ENCODE peak calls at places on chromosomes 3 and 15, in six cellular contexts. One of them, this sample, is unnamed.

GRCh38 chr15:78195735-78196201 is 38.6 kb downstream of the ACSBG1 start:
- DNase-seq in caudate nucleus: no peak
- DNase-seq in globus pallidus: no peak
- DNase-seq in epithelial cell of esophagus: peak
- DNase-seq in nephron progenitor cell: peak
- DNase-seq in cardiac fibroblast: no peak
- DNase-seq in this sample: no peak

GRCh38 chr3:147513785-147514184 is 104.6 kb downstream of the ZIC1 start:
- DNase-seq in caudate nucleus: no peak
- DNase-seq in globus pallidus: no peak
- DNase-seq in epithelial cell of esophagus: no peak
- DNase-seq in nephron progenitor cell: no peak
- DNase-seq in cardiac fibroblast: no peak
- DNase-seq in this sample: no peak

GRCh38 chr3:25362118-25362517 is 65.9 kb upstream of the RARB start:
- DNase-seq in caudate nucleus: no peak
- DNase-seq in globus pallidus: no peak
- DNase-seq in epithelial cell of esophagus: no peak
- DNase-seq in nephron progenitor cell: peak
- DNase-seq in cardiac fibroblast: no peak
- DNase-seq in this sample: no peak

GRCh38 chr3:138034918-138035317 is 25.0 kb downstream of the CLDN18 start:
- DNase-seq in caudate nucleus: no peak
- DNase-seq in globus pallidus: no peak
- DNase-seq in epithelial cell of esophagus: peak
- DNase-seq in nephron progenitor cell: no peak
- DNase-seq in cardiac fibroblast: no peak
- DNase-seq in this sample: no peak

GRCh38 chr3:195613468-195614069 is 29.8 kb upstream of the APOD start:
- DNase-seq in caudate nucleus: no peak
- DNase-seq in globus pallidus: no peak
- DNase-seq in epithelial cell of esophagus: no peak
- DNase-seq in nephron progenitor cell: no peak
- DNase-seq in cardiac fibroblast: no peak
- DNase-seq in this sample: no peak

GRCh38 chr15:81530271-81530670 is 156.3 kb upstream of the TMC3 start:
- DNase-seq in caudate nucleus: no peak
- DNase-seq in globus pallidus: no peak
- DNase-seq in epithelial cell of esophagus: no peak
- DNase-seq in nephron progenitor cell: no peak
- DNase-seq in cardiac fibroblast: no peak
- DNase-seq in this sample: no peak

GRCh38 chr3:53224536-53224935 is 31.3 kb downstream of the TKT start:
- DNase-seq in caudate nucleus: no peak
- DNase-seq in globus pallidus: no peak
- DNase-seq in epithelial cell of esophagus: no peak
- DNase-seq in nephron progenitor cell: no peak
- DNase-seq in cardiac fibroblast: no peak
- DNase-seq in this sample: no peak

GRCh38 chr3:55771503-55771902 is 284.4 kb upstream of the WNT5A start:
- DNase-seq in caudate nucleus: no peak
- DNase-seq in globus pallidus: no peak
- DNase-seq in epithelial cell of esophagus: no peak
- DNase-seq in nephron progenitor cell: no peak
- DNase-seq in cardiac fibroblast: no peak
- DNase-seq in this sample: no peak

GRCh38 chr3:29281265-29282228 is 676 bp downstream of the RBMS3 start:
- DNase-seq in caudate nucleus: no peak
- DNase-seq in globus pallidus: no peak
- DNase-seq in epithelial cell of esophagus: peak
- DNase-seq in nephron progenitor cell: peak
- DNase-seq in cardiac fibroblast: peak
- DNase-seq in this sample: no peak

GRCh38 chr3:105806361-105806760 is 62.5 kb downstream of the CBLB start:
- DNase-seq in caudate nucleus: no peak
- DNase-seq in globus pallidus: no peak
- DNase-seq in epithelial cell of esophagus: peak
- DNase-seq in nephron progenitor cell: no peak
- DNase-seq in cardiac fibroblast: peak
- DNase-seq in this sample: no peak

GRCh38 chr3:46660543-46661523 is 32.6 kb downstream of the ALS2CL start:
- DNase-seq in caudate nucleus: no peak
- DNase-seq in globus pallidus: no peak
- DNase-seq in epithelial cell of esophagus: peak
- DNase-seq in nephron progenitor cell: peak
- DNase-seq in cardiac fibroblast: no peak
- DNase-seq in this sample: no peak

GRCh38 chr3:186492594-186492993 is 51.6 kb downstream of the CRYGS start:
- DNase-seq in caudate nucleus: no peak
- DNase-seq in globus pallidus: no peak
- DNase-seq in epithelial cell of esophagus: no peak
- DNase-seq in nephron progenitor cell: no peak
- DNase-seq in cardiac fibroblast: no peak
- DNase-seq in this sample: no peak

GRCh38 chr3:39075910-39076309 is 24.1 kb downstream of the WDR48 start:
- DNase-seq in caudate nucleus: no peak
- DNase-seq in globus pallidus: no peak
- DNase-seq in epithelial cell of esophagus: no peak
- DNase-seq in nephron progenitor cell: no peak
- DNase-seq in cardiac fibroblast: no peak
- DNase-seq in this sample: no peak

GRCh38 chr3:59486468-59486964 is 436.7 kb upstream of the CFAP20DC start:
- DNase-seq in caudate nucleus: no peak
- DNase-seq in globus pallidus: no peak
- DNase-seq in epithelial cell of esophagus: no peak
- DNase-seq in nephron progenitor cell: no peak
- DNase-seq in cardiac fibroblast: no peak
- DNase-seq in this sample: no peak

GRCh38 chr3:194381460-194381875 is 11.9 kb upstream of the LRRC15 start:
- DNase-seq in caudate nucleus: no peak
- DNase-seq in globus pallidus: no peak
- DNase-seq in epithelial cell of esophagus: peak
- DNase-seq in nephron progenitor cell: no peak
- DNase-seq in cardiac fibroblast: no peak
- DNase-seq in this sample: no peak

GRCh38 chr3:4225005-4225471 is 78.1 kb upstream of the SETMAR start:
- DNase-seq in caudate nucleus: no peak
- DNase-seq in globus pallidus: no peak
- DNase-seq in epithelial cell of esophagus: no peak
- DNase-seq in nephron progenitor cell: no peak
- DNase-seq in cardiac fibroblast: no peak
- DNase-seq in this sample: no peak

GRCh38 chr15:72445426-72445825 is 28.7 kb upstream of the ARIH1 start:
- DNase-seq in caudate nucleus: no peak
- DNase-seq in globus pallidus: no peak
- DNase-seq in epithelial cell of esophagus: no peak
- DNase-seq in nephron progenitor cell: no peak
- DNase-seq in cardiac fibroblast: peak
- DNase-seq in this sample: no peak

GRCh38 chr15:72584006-72584405 is 70.5 kb upstream of the GOLGA6B start:
- DNase-seq in caudate nucleus: no peak
- DNase-seq in globus pallidus: no peak
- DNase-seq in epithelial cell of esophagus: no peak
- DNase-seq in nephron progenitor cell: no peak
- DNase-seq in cardiac fibroblast: peak
- DNase-seq in this sample: no peak

GRCh38 chr3:29822051-29822450 is 541.2 kb downstream of the RBMS3 start:
- DNase-seq in caudate nucleus: no peak
- DNase-seq in globus pallidus: no peak
- DNase-seq in epithelial cell of esophagus: peak
- DNase-seq in nephron progenitor cell: no peak
- DNase-seq in cardiac fibroblast: peak
- DNase-seq in this sample: no peak

GRCh38 chr3:106030620-106030945 is 161.8 kb upstream of the CBLB start:
- DNase-seq in caudate nucleus: no peak
- DNase-seq in globus pallidus: no peak
- DNase-seq in epithelial cell of esophagus: peak
- DNase-seq in nephron progenitor cell: no peak
- DNase-seq in cardiac fibroblast: peak
- DNase-seq in this sample: no peak

GRCh38 chr3:126149960-126150515 is 30.3 kb downstream of the ALDH1L1 start:
- DNase-seq in caudate nucleus: no peak
- DNase-seq in globus pallidus: no peak
- DNase-seq in epithelial cell of esophagus: no peak
- DNase-seq in nephron progenitor cell: no peak
- DNase-seq in cardiac fibroblast: no peak
- DNase-seq in this sample: no peak

GRCh38 chr3:172138792-172139507 is 99.6 kb downstream of the FNDC3B start:
- DNase-seq in caudate nucleus: peak
- DNase-seq in globus pallidus: peak
- DNase-seq in epithelial cell of esophagus: peak
- DNase-seq in nephron progenitor cell: no peak
- DNase-seq in cardiac fibroblast: peak
- DNase-seq in this sample: no peak

GRCh38 chr3:119660474-119661150 is at the start of gene POPDC2:
- DNase-seq in caudate nucleus: no peak
- DNase-seq in globus pallidus: no peak
- DNase-seq in epithelial cell of esophagus: no peak
- DNase-seq in nephron progenitor cell: no peak
- DNase-seq in cardiac fibroblast: peak
- DNase-seq in this sample: no peak

GRCh38 chr3:38843898-38844297 is 27.9 kb upstream of the SCN10A start:
- DNase-seq in caudate nucleus: no peak
- DNase-seq in globus pallidus: no peak
- DNase-seq in epithelial cell of esophagus: peak
- DNase-seq in nephron progenitor cell: no peak
- DNase-seq in cardiac fibroblast: peak
- DNase-seq in this sample: no peak